ENCODE peak calls at places on chromosome 11, in ten cellular contexts. P is dorsolateral prefrontal cortex; Z is HFF-Myc; V is GM12878; T is endothelial cell of umbilical vein; U is endodermal cell; N is CD8-positive, alpha-beta T cell; A is K562; R is neural progenitor cell; G is stomach. K is an unnamed sample.

GRCh38 chr11:20369816-20370215 is 6.3 kb downstream of the HTATIP2 start:
- DNase-seq in P (no peak), Z (no peak), V (no peak), T (no peak), U (no peak), N (no peak), A (no peak), R (no peak), G (no peak), K (no peak)

GRCh38 chr11:32874144-32874543 is 18.5 kb upstream of the QSER1 start:
- DNase-seq in P (no peak), Z (no peak), V (no peak), T (no peak), U (peak; percentile 61), N (no peak), A (no peak), R (peak; percentile 37), G (no peak), K (no peak)

GRCh38 chr11:19453893-19454292 is 213.1 kb upstream of the E2F8 start:
- DNase-seq in P (no peak), Z (no peak), V (no peak), T (no peak), U (peak; percentile 38), N (no peak), A (no peak), R (no peak), G (no peak), K (no peak)

GRCh38 chr11:12185914-12186313 is 75.5 kb downstream of the MICAL2 start:
- DNase-seq in P (no peak), Z (no peak), V (no peak), T (peak; percentile 81), U (no peak), N (no peak), A (no peak), R (peak; percentile 59), G (no peak), K (peak; percentile 79)

GRCh38 chr11:75388386-75389275 is 10.7 kb upstream of the RPS3 start:
- DNase-seq in P (peak; percentile 70), Z (peak; percentile 79), V (no peak), T (peak; percentile 92), U (peak; percentile 91), N (peak; percentile 64), A (peak; percentile 82), R (peak; percentile 79), G (peak; percentile 68), K (peak; percentile 76)

GRCh38 chr11:66970808-66971442 is 4.2 kb upstream of the C11orf86 start:
- DNase-seq in P (no peak), Z (peak; percentile 96), V (no peak), T (peak; percentile 74), U (no peak), N (no peak), A (no peak), R (no peak), G (no peak), K (peak; percentile 69)

GRCh38 chr11:70191495-70192140 is 11.5 kb upstream of the FADD start:
- DNase-seq in P (peak; percentile 64), Z (no peak), V (no peak), T (peak; percentile 54), U (peak; percentile 96), N (peak; percentile 48), A (peak; percentile 78), R (peak; percentile 92), G (peak; percentile 87), K (peak; percentile 72)

GRCh38 chr11:73653996-73654395 is 7.6 kb downstream of the PLEKHB1 start:
- DNase-seq in P (no peak), Z (no peak), V (no peak), T (no peak), U (no peak), N (no peak), A (no peak), R (no peak), G (no peak), K (no peak)

GRCh38 chr11:101456812-101457211 is 127.0 kb downstream of the TRPC6 start:
- DNase-seq in P (no peak), Z (no peak), V (no peak), T (no peak), U (no peak), N (no peak), A (no peak), R (no peak), G (no peak), K (no peak)

GRCh38 chr11:27754035-27755017 is 54.1 kb upstream of the BDNF start:
- DNase-seq in P (no peak), Z (no peak), V (no peak), T (peak; percentile 19), U (no peak), N (no peak), A (no peak), R (no peak), G (no peak), K (no peak)

GRCh38 chr11:101880208-101880607 is 34.6 kb upstream of the CEP126 start:
- DNase-seq in P (no peak), Z (peak; percentile 29), V (no peak), T (peak; percentile 61), U (no peak), N (no peak), A (no peak), R (peak; percentile 33), G (no peak), K (no peak)

GRCh38 chr11:121721448-121721847 is 268.7 kb upstream of the SORL1-AS1 start:
- DNase-seq in P (no peak), Z (no peak), V (no peak), T (no peak), U (no peak), N (no peak), A (no peak), R (no peak), G (no peak), K (no peak)

GRCh38 chr11:27401760-27402316 is 38.8 kb upstream of the CCDC34 start:
- DNase-seq in P (no peak), Z (no peak), V (no peak), T (no peak), U (no peak), N (no peak), A (no peak), R (no peak), G (no peak), K (no peak)

GRCh38 chr11:45285289-45285828 is 782 bp downstream of the SYT13 start:
- DNase-seq in P (no peak), Z (no peak), V (no peak), T (no peak), U (peak; percentile 67), N (no peak), A (no peak), R (peak; percentile 19), G (no peak), K (no peak)
- H3K4me3 ChIP-seq in P (peak overlapping the region; percentile 48), Z (no peak overlapping the region), V (no peak overlapping the region), T (no peak overlapping the region), U (peak overlapping the region; percentile 76), N (no peak overlapping the region), A (no peak overlapping the region), R (peak overlapping the region; percentile 73), G (peak overlapping the region; percentile 35), K (no peak overlapping the region)

GRCh38 chr11:124152770-124153407 is 30.3 kb upstream of the OR10D3 start:
- DNase-seq in P (no peak), Z (no peak), V (no peak), T (no peak), U (no peak), N (no peak), A (no peak), R (no peak), G (no peak), K (no peak)

DNA sequence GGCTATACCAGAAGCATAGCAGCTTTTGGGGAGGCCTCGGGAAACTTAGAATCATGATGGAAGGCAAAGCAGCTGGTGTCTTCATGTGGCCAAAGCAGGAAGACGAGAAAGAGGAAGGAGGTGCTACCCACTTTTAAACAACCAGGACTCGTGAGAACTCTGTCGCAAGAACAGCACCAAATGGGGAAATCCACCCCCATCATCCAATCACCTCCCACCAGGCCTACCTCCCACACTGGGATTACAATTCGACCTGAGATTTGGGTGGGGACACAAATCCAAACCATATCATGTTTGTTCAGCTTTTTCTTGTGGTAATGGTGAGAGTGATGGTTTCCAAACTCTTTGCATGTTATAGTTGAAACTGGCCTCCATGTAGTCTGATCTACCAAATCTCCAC is 32.5 kb upstream of the OR10D3 start:
- DNase-seq in P (no peak), Z (no peak), V (no peak), T (no peak), U (no peak), N (no peak), A (no peak), R (no peak), G (no peak), K (no peak)
- TF ChIP-seq CTCF in P (no peak), Z (no peak), V (no peak), T (no peak), U (no peak), N (no peak), A (no peak), R (no peak), G (no peak), K (no peak)

GRCh38 chr11:133918606-133919260 is 38.0 kb downstream of the IGSF9B start:
- DNase-seq in P (no peak), Z (no peak), V (no peak), T (no peak), U (peak; percentile 87), N (no peak), A (no peak), R (peak; percentile 37), G (no peak), K (no peak)

GRCh38 chr11:133919330-133920108 is 37.2 kb downstream of the IGSF9B start:
- DNase-seq in P (no peak), Z (no peak), V (no peak), T (no peak), U (peak; percentile 70), N (no peak), A (no peak), R (no peak), G (no peak), K (no peak)

GRCh38 chr11:133921026-133921425 is 35.7 kb downstream of the IGSF9B start:
- DNase-seq in P (no peak), Z (no peak), V (no peak), T (no peak), U (no peak), N (no peak), A (no peak), R (no peak), G (no peak), K (no peak)

GRCh38 chr11:133921513-133921912 is 35.3 kb downstream of the IGSF9B start:
- DNase-seq in P (no peak), Z (no peak), V (no peak), T (no peak), U (no peak), N (no peak), A (no peak), R (no peak), G (no peak), K (no peak)

GRCh38 chr11:133920109-133920990 is 36.4 kb downstream of the IGSF9B start:
- DNase-seq in P (no peak), Z (no peak), V (no peak), T (no peak), U (no peak), N (no peak), A (no peak), R (no peak), G (no peak), K (no peak)
- H3K4me3 ChIP-seq in P (no peak overlapping the region), Z (no peak overlapping the region), V (no peak overlapping the region), T (no peak overlapping the region), U (no peak overlapping the region), N (no peak overlapping the region), A (no peak overlapping the region), R (no peak overlapping the region), G (no peak overlapping the region), K (no peak overlapping the region)

DNA sequence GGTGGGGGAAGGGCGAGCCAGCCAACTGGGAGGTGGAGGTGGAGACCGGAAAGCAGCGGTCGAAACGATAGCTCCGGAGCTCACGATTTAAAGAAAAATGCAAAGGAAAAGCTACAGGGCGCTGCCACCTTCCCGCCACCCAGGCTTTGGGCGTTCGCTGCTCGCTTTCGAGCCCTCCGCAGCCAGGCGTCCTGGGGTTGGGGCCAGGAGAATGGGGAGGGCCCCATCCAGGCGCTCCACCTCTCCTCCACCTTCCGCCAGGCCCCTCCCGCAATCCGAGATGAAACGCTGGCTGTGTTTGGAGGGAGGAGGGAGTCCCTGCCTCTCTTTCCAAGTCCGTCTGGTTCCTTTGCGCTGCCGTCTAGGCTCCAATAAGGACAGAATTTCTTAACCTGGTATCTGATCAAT is 452 bp upstream of the ABTB2 start:
- DNase-seq in P (no peak), Z (no peak), V (no peak), T (peak; percentile 49), U (no peak), N (no peak), A (peak; percentile 70), R (peak; percentile 83), G (peak; percentile 59), K (peak; percentile 55)
- TF ChIP-seq CTCF in P (no peak), Z (no peak), V (no peak), T (no peak), U (no peak), N (no peak), A (no peak), R (no peak), G (no peak), K (no peak)

K was measured in lung.